ENCODE peak calls at places on chromosomes 1 and 21, in nine cellular contexts. One of them, this sample, is unnamed.

GRCh38 chr21:28687571-28687970 is 305.1 kb downstream of the LTN1 start:
- DNase-seq in pancreas: no peak
- DNase-seq in cardiac muscle cell: peak; percentile 3
- DNase-seq in body of pancreas: no peak
- DNase-seq in PC-9: no peak
- DNase-seq in Caco-2: no peak
- DNase-seq in tibial artery: no peak
- DNase-seq in prostate gland: no peak
- DNase-seq in endothelial cell of umbilical vein: no peak
- DNase-seq in this sample: no peak

GRCh38 chr1:103180660-103181059 is 72.3 kb upstream of the COL11A1 start:
- DNase-seq in pancreas: no peak
- DNase-seq in cardiac muscle cell: peak; percentile 22
- DNase-seq in body of pancreas: peak; percentile 4
- DNase-seq in PC-9: no peak
- DNase-seq in Caco-2: no peak
- DNase-seq in tibial artery: no peak
- DNase-seq in prostate gland: no peak
- DNase-seq in endothelial cell of umbilical vein: no peak
- DNase-seq in this sample: no peak

GRCh38 chr1:17011439-17012307 is at the start of gene ATP13A2:
- DNase-seq in pancreas: peak; percentile 80
- DNase-seq in cardiac muscle cell: peak; percentile 67
- DNase-seq in body of pancreas: peak; percentile 85
- DNase-seq in PC-9: peak; percentile 65
- DNase-seq in Caco-2: peak; percentile 87
- DNase-seq in tibial artery: peak; percentile 70
- DNase-seq in prostate gland: peak; percentile 74
- DNase-seq in endothelial cell of umbilical vein: peak; percentile 75
- DNase-seq in this sample: peak; percentile 70

GRCh38 chr21:32328595-32328994 is 29.9 kb downstream of the MRAP start:
- DNase-seq in pancreas: no peak
- DNase-seq in cardiac muscle cell: peak; percentile 42
- DNase-seq in body of pancreas: no peak
- DNase-seq in PC-9: no peak
- DNase-seq in Caco-2: no peak
- DNase-seq in tibial artery: no peak
- DNase-seq in prostate gland: no peak
- DNase-seq in endothelial cell of umbilical vein: peak; percentile 83
- DNase-seq in this sample: no peak

GRCh38 chr1:1079408-1080121 is 5.5 kb upstream of the RNF223 start:
- DNase-seq in pancreas: peak; percentile 83
- DNase-seq in cardiac muscle cell: peak; percentile 85
- DNase-seq in body of pancreas: peak; percentile 87
- DNase-seq in PC-9: peak; percentile 96
- DNase-seq in Caco-2: peak; percentile 93
- DNase-seq in tibial artery: peak; percentile 24
- DNase-seq in prostate gland: no peak
- DNase-seq in endothelial cell of umbilical vein: peak; percentile 59
- DNase-seq in this sample: peak; percentile 86

GRCh38 chr1:22709891-22710687 is 550 bp upstream of the EPHB2 start:
- DNase-seq in pancreas: peak; percentile 66
- DNase-seq in cardiac muscle cell: peak; percentile 85
- DNase-seq in body of pancreas: peak; percentile 62
- DNase-seq in PC-9: no peak
- DNase-seq in Caco-2: peak; percentile 61
- DNase-seq in tibial artery: peak; percentile 60
- DNase-seq in prostate gland: no peak
- DNase-seq in endothelial cell of umbilical vein: peak; percentile 49
- DNase-seq in this sample: peak; percentile 65

GRCh38 chr1:240457203-240457602 is 154.8 kb downstream of the GREM2 start:
- DNase-seq in pancreas: no peak
- DNase-seq in cardiac muscle cell: no peak
- DNase-seq in body of pancreas: no peak
- DNase-seq in PC-9: no peak
- DNase-seq in Caco-2: no peak
- DNase-seq in tibial artery: no peak
- DNase-seq in prostate gland: no peak
- DNase-seq in endothelial cell of umbilical vein: no peak
- DNase-seq in this sample: no peak

GRCh38 chr1:151311589-151312331 is 15.5 kb downstream of the PI4KB start:
- DNase-seq in pancreas: peak; percentile 68
- DNase-seq in cardiac muscle cell: peak; percentile 99
- DNase-seq in body of pancreas: peak; percentile 82
- DNase-seq in PC-9: peak; percentile 98
- DNase-seq in Caco-2: peak; percentile 89
- DNase-seq in tibial artery: peak; percentile 91
- DNase-seq in prostate gland: peak; percentile 22
- DNase-seq in endothelial cell of umbilical vein: peak; percentile 86
- DNase-seq in this sample: peak; percentile 77

GRCh38 chr1:94081566-94082344 is 39.2 kb downstream of the ABCA4 start:
- DNase-seq in pancreas: no peak
- DNase-seq in cardiac muscle cell: peak; percentile 68
- DNase-seq in body of pancreas: no peak
- DNase-seq in PC-9: peak; percentile 78
- DNase-seq in Caco-2: no peak
- DNase-seq in tibial artery: no peak
- DNase-seq in prostate gland: no peak
- DNase-seq in endothelial cell of umbilical vein: no peak
- DNase-seq in this sample: no peak

GRCh38 chr1:61370908-61371279 is 288.5 kb downstream of the NFIA start:
- DNase-seq in pancreas: no peak
- DNase-seq in cardiac muscle cell: no peak
- DNase-seq in body of pancreas: no peak
- DNase-seq in PC-9: no peak
- DNase-seq in Caco-2: no peak
- DNase-seq in tibial artery: no peak
- DNase-seq in prostate gland: no peak
- DNase-seq in endothelial cell of umbilical vein: no peak
- DNase-seq in this sample: no peak

GRCh38 chr1:51519048-51519856 is at the start of gene EPS15:
- DNase-seq in pancreas: peak; percentile 84
- DNase-seq in cardiac muscle cell: peak; percentile 88
- DNase-seq in body of pancreas: peak; percentile 91
- DNase-seq in PC-9: peak; percentile 65
- DNase-seq in Caco-2: peak; percentile 91
- DNase-seq in tibial artery: peak; percentile 87
- DNase-seq in prostate gland: peak; percentile 90
- DNase-seq in endothelial cell of umbilical vein: peak; percentile 55
- DNase-seq in this sample: peak; percentile 84

GRCh38 chr1:232472485-232473041 is 157.4 kb downstream of the SIPA1L2 start:
- DNase-seq in pancreas: no peak
- DNase-seq in cardiac muscle cell: peak; percentile 34
- DNase-seq in body of pancreas: no peak
- DNase-seq in PC-9: no peak
- DNase-seq in Caco-2: no peak
- DNase-seq in tibial artery: no peak
- DNase-seq in prostate gland: no peak
- DNase-seq in endothelial cell of umbilical vein: no peak
- DNase-seq in this sample: no peak

GRCh38 chr1:153752561-153753195 is 22.5 kb upstream of the SLC27A3 start:
- DNase-seq in pancreas: no peak
- DNase-seq in cardiac muscle cell: peak; percentile 93
- DNase-seq in body of pancreas: no peak
- DNase-seq in PC-9: no peak
- DNase-seq in Caco-2: no peak
- DNase-seq in tibial artery: peak; percentile 91
- DNase-seq in prostate gland: no peak
- DNase-seq in endothelial cell of umbilical vein: peak; percentile 85
- DNase-seq in this sample: no peak

GRCh38 chr1:6270432-6270831 is 9.5 kb upstream of the GPR153 start:
- DNase-seq in pancreas: no peak
- DNase-seq in cardiac muscle cell: no peak
- DNase-seq in body of pancreas: no peak
- DNase-seq in PC-9: no peak
- DNase-seq in Caco-2: no peak
- DNase-seq in tibial artery: no peak
- DNase-seq in prostate gland: no peak
- DNase-seq in endothelial cell of umbilical vein: no peak
- DNase-seq in this sample: no peak

GRCh38 chr21:38312822-38313221 is 56.0 kb downstream of the KCNJ15 start:
- DNase-seq in pancreas: no peak
- DNase-seq in cardiac muscle cell: no peak
- DNase-seq in body of pancreas: no peak
- DNase-seq in PC-9: no peak
- DNase-seq in Caco-2: no peak
- DNase-seq in tibial artery: no peak
- DNase-seq in prostate gland: no peak
- DNase-seq in endothelial cell of umbilical vein: no peak
- DNase-seq in this sample: no peak

GRCh38 chr21:38314534-38314933 is 57.7 kb downstream of the KCNJ15 start:
- DNase-seq in pancreas: no peak
- DNase-seq in cardiac muscle cell: no peak
- DNase-seq in body of pancreas: no peak
- DNase-seq in PC-9: no peak
- DNase-seq in Caco-2: no peak
- DNase-seq in tibial artery: no peak
- DNase-seq in prostate gland: no peak
- DNase-seq in endothelial cell of umbilical vein: no peak
- DNase-seq in this sample: no peak

GRCh38 chr21:38310619-38311018 is 53.8 kb downstream of the KCNJ15 start:
- DNase-seq in pancreas: no peak
- DNase-seq in cardiac muscle cell: peak; percentile 87
- DNase-seq in body of pancreas: no peak
- DNase-seq in PC-9: no peak
- DNase-seq in Caco-2: no peak
- DNase-seq in tibial artery: no peak
- DNase-seq in prostate gland: no peak
- DNase-seq in endothelial cell of umbilical vein: no peak
- DNase-seq in this sample: no peak

GRCh38 chr21:38311091-38311490 is 54.3 kb downstream of the KCNJ15 start:
- DNase-seq in pancreas: no peak
- DNase-seq in cardiac muscle cell: no peak
- DNase-seq in body of pancreas: no peak
- DNase-seq in PC-9: no peak
- DNase-seq in Caco-2: no peak
- DNase-seq in tibial artery: no peak
- DNase-seq in prostate gland: no peak
- DNase-seq in endothelial cell of umbilical vein: no peak
- DNase-seq in this sample: no peak

GRCh38 chr21:38311765-38312164 is 55.0 kb downstream of the KCNJ15 start:
- DNase-seq in pancreas: no peak
- DNase-seq in cardiac muscle cell: peak; percentile 38
- DNase-seq in body of pancreas: no peak
- DNase-seq in PC-9: no peak
- DNase-seq in Caco-2: no peak
- DNase-seq in tibial artery: no peak
- DNase-seq in prostate gland: no peak
- DNase-seq in endothelial cell of umbilical vein: no peak
- DNase-seq in this sample: no peak
- H3K4me1 ChIP-seq in pancreas: no peaks in the 10 kb centered on the region
- H3K4me1 ChIP-seq in cardiac muscle cell: peaks cover 2% of the 10 kb centered on the region
- H3K4me1 ChIP-seq in body of pancreas: peaks cover 14% of the 10 kb centered on the region
- H3K4me1 ChIP-seq in PC-9: no peaks in the 10 kb centered on the region
- H3K4me1 ChIP-seq in Caco-2: no peaks in the 10 kb centered on the region
- H3K4me1 ChIP-seq in tibial artery: no peaks in the 10 kb centered on the region
- H3K4me1 ChIP-seq in prostate gland: no peaks in the 10 kb centered on the region
- H3K4me1 ChIP-seq in endothelial cell of umbilical vein: peaks cover 4% of the 10 kb centered on the region
- H3K4me1 ChIP-seq in this sample: no peaks in the 10 kb centered on the region

GRCh38 chr1:216410026-216410425 is 13.2 kb downstream of the USH2A start:
- DNase-seq in pancreas: no peak
- DNase-seq in cardiac muscle cell: no peak
- DNase-seq in body of pancreas: no peak
- DNase-seq in PC-9: no peak
- DNase-seq in Caco-2: no peak
- DNase-seq in tibial artery: no peak
- DNase-seq in prostate gland: no peak
- DNase-seq in endothelial cell of umbilical vein: no peak
- DNase-seq in this sample: no peak
- TF ChIP-seq CTCF in pancreas: no peak
- TF ChIP-seq CTCF in cardiac muscle cell: no peak
- TF ChIP-seq CTCF in body of pancreas: no peak
- TF ChIP-seq CTCF in PC-9: no peak
- TF ChIP-seq CTCF in Caco-2: no peak
- TF ChIP-seq CTCF in tibial artery: no peak
- TF ChIP-seq CTCF in prostate gland: no peak
- TF ChIP-seq CTCF in endothelial cell of umbilical vein: no peak
- TF ChIP-seq CTCF in this sample: no peak

DNA sequence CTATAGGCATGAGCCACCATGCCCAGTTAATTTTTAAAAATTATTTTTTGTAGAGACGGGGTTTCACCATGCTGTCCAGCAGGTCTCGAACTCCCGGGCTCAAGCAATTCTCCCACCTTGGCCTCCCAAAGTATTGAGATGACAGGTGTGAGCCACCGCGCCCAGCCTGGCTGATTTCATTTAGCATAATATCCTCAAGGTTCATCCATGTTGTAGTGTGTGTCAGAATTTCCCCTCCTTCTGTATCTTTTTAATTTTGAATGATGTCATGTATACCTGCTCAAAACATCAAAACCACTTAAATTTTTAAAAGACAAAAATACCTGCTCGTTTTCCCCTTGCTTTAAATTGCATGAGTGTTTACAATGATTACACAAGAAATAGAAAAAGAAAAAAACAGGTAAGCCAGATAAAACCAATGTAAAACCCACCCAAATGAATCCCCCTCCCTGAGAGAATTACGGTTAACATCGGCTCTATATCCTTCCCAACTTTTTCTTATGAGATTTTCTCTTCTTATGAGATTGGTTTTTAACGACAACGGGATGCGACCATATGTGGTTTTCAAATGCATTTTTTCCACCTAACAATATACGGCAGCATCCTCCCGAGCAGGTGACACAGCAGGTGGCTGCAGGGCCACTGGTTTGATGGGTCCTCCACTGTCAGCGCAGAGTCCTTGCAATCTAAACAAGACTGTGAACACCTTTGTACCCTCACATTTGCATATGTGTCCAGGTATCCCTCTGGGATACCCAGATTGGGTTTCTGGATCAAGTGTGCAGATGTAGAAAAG is 22.1 kb downstream of the IFFO2 start:
- DNase-seq in pancreas: no peak
- DNase-seq in cardiac muscle cell: no peak
- DNase-seq in body of pancreas: no peak
- DNase-seq in PC-9: no peak
- DNase-seq in Caco-2: no peak
- DNase-seq in tibial artery: no peak
- DNase-seq in prostate gland: no peak
- DNase-seq in endothelial cell of umbilical vein: no peak
- DNase-seq in this sample: no peak
- H3K9me3 ChIP-seq in pancreas: no peaks in the 10 kb centered on the region
- H3K9me3 ChIP-seq in cardiac muscle cell: no peaks in the 10 kb centered on the region
- H3K9me3 ChIP-seq in body of pancreas: no peaks in the 10 kb centered on the region
- H3K9me3 ChIP-seq in PC-9: no peaks in the 10 kb centered on the region
- H3K9me3 ChIP-seq in Caco-2: no peaks in the 10 kb centered on the region
- H3K9me3 ChIP-seq in tibial artery: no peaks in the 10 kb centered on the region
- H3K9me3 ChIP-seq in prostate gland: no peaks in the 10 kb centered on the region
- H3K9me3 ChIP-seq in endothelial cell of umbilical vein: no peaks in the 10 kb centered on the region
- H3K9me3 ChIP-seq in this sample: no peaks in the 10 kb centered on the region

DNA sequence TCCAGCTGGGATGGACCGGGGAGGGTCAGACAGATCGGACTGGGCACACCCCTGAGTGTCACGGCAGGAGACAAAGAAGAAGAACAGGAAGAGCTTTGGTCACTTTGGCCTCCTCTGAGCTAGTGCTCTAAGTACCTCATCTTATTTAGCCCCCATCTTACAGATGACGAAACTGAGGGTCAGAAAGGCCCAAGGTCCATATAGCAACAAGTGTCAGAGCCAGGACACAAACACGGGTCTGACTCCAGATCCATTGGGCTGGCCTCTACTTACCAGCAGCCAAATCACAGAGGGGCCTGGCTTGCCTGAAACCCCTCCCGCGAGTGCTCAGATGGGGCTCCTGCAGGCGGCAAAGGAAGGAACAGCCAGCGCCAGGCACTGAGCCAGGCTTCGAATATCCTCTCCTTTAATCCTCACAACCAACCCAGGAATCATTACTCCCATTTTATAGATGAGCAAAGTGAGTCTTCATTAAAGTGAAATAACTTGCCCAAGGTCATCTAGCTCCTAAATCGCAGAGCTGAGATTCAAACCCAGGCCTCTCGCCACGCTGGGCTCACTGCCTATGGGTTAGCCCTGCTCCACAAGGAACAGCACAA is 25.7 kb upstream of the SELENON start:
- DNase-seq in pancreas: no peak
- DNase-seq in cardiac muscle cell: no peak
- DNase-seq in body of pancreas: peak; percentile 30
- DNase-seq in PC-9: no peak
- DNase-seq in Caco-2: no peak
- DNase-seq in tibial artery: no peak
- DNase-seq in prostate gland: no peak
- DNase-seq in endothelial cell of umbilical vein: no peak
- DNase-seq in this sample: no peak
- H3K4me1 ChIP-seq in pancreas: peaks cover 54% of the 10 kb centered on the region
- H3K4me1 ChIP-seq in cardiac muscle cell: peaks cover 57% of the 10 kb centered on the region
- H3K4me1 ChIP-seq in body of pancreas: peaks cover 61% of the 10 kb centered on the region
- H3K4me1 ChIP-seq in PC-9: peaks cover 25% of the 10 kb centered on the region
- H3K4me1 ChIP-seq in Caco-2: peaks cover 57% of the 10 kb centered on the region
- H3K4me1 ChIP-seq in tibial artery: no peaks in the 10 kb centered on the region
- H3K4me1 ChIP-seq in prostate gland: peaks cover 35% of the 10 kb centered on the region
- H3K4me1 ChIP-seq in endothelial cell of umbilical vein: no peaks in the 10 kb centered on the region
- H3K4me1 ChIP-seq in this sample: peaks cover 13% of the 10 kb centered on the region